ENCODE peak calls at places on chromosomes 7 and 10, in ten cellular contexts. S is cardiac muscle cell, H is uterus, A is hepatocyte, G is SK-N-SH, F is heart left ventricle, X is tibial artery, B is right cardiac atrium, Y is PC-3, K is choroid plexus epithelial cell. J is an unnamed sample.

GRCh38 chr7:34155225-34155908 is 250.0 kb downstream of the BMPER start:
- DNase-seq in G (no peak), H (peak), B (no peak), F (no peak), X (peak), Y (no peak), A (peak), K (peak), S (no peak), J (peak)

GRCh38 chr10:64062793-64063192 is 541.6 kb downstream of the REEP3 start:
- DNase-seq in H (no peak), Y (no peak), S (no peak), F (no peak), G (no peak), X (no peak), B (no peak), K (no peak), A (no peak), J (no peak)

GRCh38 chr10:115653473-115653872 is 560.3 kb downstream of the ATRNL1 start:
- DNase-seq in H (no peak), B (no peak), S (no peak), A (no peak), F (no peak), Y (no peak), K (peak), X (no peak), G (no peak), J (no peak)

GRCh38 chr7:142808802-142809583 is 38.2 kb downstream of the PRSS2 start:
- DNase-seq in B (peak), K (no peak), X (no peak), H (no peak), Y (peak), G (no peak), S (no peak), A (no peak), F (no peak), J (no peak)

GRCh38 chr7:139058963-139059362 is 23.1 kb upstream of the ZC3HAV1L start:
- DNase-seq in B (no peak), S (no peak), Y (no peak), H (no peak), K (peak), G (no peak), A (no peak), F (no peak), X (no peak), J (no peak)

GRCh38 chr7:84302949-84303348 is 108.4 kb upstream of the SEMA3A start:
- DNase-seq in B (no peak), K (no peak), H (no peak), G (no peak), F (no peak), A (no peak), S (no peak), Y (peak), X (no peak), J (peak)

GRCh38 chr7:135213831-135214230 is 2.5 kb upstream of the WDR91 start:
- DNase-seq in Y (no peak), F (no peak), K (no peak), B (no peak), X (no peak), S (no peak), A (no peak), H (no peak), G (no peak), J (peak)

GRCh38 chr7:130127404-130128395 is 57.4 kb downstream of the KLHDC10 start:
- DNase-seq in B (no peak), F (no peak), Y (no peak), X (no peak), H (no peak), K (peak), G (no peak), S (no peak), A (no peak), J (no peak)

GRCh38 chr7:23687011-23687410 is 7.0 kb downstream of the FAM221A start:
- DNase-seq in F (peak), A (no peak), H (no peak), Y (peak), S (no peak), K (peak), X (no peak), B (no peak), G (no peak), J (peak)

GRCh38 chr7:16062269-16062668 is 359.1 kb downstream of the CRPPA start:
- DNase-seq in S (no peak), Y (peak), G (no peak), F (no peak), K (peak), H (no peak), A (no peak), X (no peak), B (no peak), J (no peak)

GRCh38 chr10:35372329-35372728 is 36.0 kb downstream of the CCNY start:
- DNase-seq in S (peak), F (peak), B (peak), G (no peak), Y (peak), H (peak), A (no peak), K (no peak), X (no peak), J (peak)

GRCh38 chr10:29163746-29164145 is 125.1 kb upstream of the LYZL1 start:
- DNase-seq in B (no peak), A (no peak), Y (peak), S (no peak), H (no peak), G (no peak), K (peak), X (no peak), F (peak), J (peak)

GRCh38 chr7:4215176-4215720 is 466.8 kb upstream of the FOXK1 start:
- DNase-seq in Y (no peak), H (no peak), S (no peak), X (peak), B (peak), F (no peak), A (no peak), G (no peak), K (no peak), J (no peak)

GRCh38 chr10:117311261-117311660 is 64.0 kb downstream of the PDZD8 start:
- DNase-seq in B (no peak), A (no peak), Y (peak), K (no peak), S (no peak), G (no peak), H (no peak), F (no peak), X (no peak), J (no peak)

GRCh38 chr10:86538547-86538946 is 17.0 kb upstream of the WAPL start:
- DNase-seq in A (no peak), X (no peak), S (no peak), B (no peak), H (no peak), Y (no peak), G (no peak), F (peak), K (no peak), J (no peak)
- H3K4me3 ChIP-seq in A (no peak), X (no peak), S (no peak), B (no peak), H (no peak), Y (no peak), G (no peak), F (no peak), K (no peak), J (no peak)

DNA sequence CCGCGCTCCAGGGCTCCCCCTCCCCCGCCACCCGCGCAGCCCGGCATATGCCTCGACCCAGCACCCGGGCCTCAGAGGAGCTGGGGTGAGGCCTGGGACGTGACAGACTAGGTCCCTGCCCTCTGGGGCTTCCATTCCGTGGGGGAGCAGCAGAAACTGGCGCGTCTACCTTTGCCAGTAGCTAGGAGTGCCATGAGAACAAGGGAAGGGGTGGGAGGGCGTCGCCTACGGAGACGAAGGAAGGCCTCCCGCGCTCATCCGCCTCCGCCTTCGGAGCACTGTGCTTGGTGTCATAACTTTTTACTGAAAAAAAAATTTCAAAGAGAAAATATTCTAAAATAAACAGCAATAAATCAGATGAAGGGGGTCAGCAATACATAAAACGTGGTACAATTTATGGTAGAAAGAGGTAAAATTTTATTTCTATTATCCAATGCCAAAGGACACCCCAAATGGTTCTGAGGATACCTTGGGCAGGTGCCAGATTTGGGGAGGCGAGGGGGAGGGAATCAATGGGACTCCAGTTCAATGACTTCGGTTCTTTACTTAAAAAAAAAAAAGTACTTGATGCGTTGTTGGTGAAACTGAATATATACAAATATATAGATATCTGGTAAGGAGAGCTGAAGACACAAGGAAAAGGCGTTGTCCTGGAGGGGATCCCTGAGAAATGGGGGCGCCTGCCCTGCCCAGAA is 35.1 kb upstream of the GRID1 start:
- DNase-seq in A (peak), H (peak), S (no peak), K (peak), F (no peak), G (peak), B (no peak), Y (peak), X (no peak), J (peak)
- H3K4me3 ChIP-seq in A (peak), H (peak), S (peak), K (peak), F (peak), G (peak), B (peak), Y (peak), X (peak), J (peak)

GRCh38 chr7:152512711-152513110 is 76.9 kb upstream of the KMT2C start:
- DNase-seq in S (no peak), H (no peak), G (no peak), X (no peak), A (no peak), F (no peak), Y (peak), K (no peak), B (no peak), J (peak)
- H3K4me3 ChIP-seq in S (no peak), H (no peak), G (no peak), X (no peak), A (no peak), F (peak), Y (no peak), K (no peak), B (no peak), J (no peak)

DNA sequence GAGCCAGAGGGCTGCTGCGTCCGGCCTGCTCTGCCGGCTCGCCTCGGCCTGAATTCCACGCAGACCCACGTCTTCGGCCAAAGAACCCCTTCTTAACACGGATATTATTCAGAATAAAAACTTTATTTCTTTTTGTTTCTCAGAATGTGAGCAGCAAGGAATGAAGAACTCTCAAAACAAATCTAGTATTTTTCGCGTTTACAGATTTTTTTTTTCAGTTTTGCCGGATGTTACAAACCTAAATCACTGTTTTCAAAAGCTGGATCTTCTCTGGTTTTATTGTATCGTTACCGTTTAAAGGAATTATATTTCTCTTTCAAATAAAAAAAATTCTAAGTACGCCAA is 4.4 kb upstream of the HOXA2 start:
- DNase-seq in F (no peak), G (no peak), H (no peak), A (no peak), X (no peak), B (no peak), K (no peak), S (no peak), Y (no peak), J (no peak)
- H3K4me3 ChIP-seq in F (peak), G (no peak), H (peak), A (no peak), X (peak), B (peak), K (no peak), S (no peak), Y (no peak), J (no peak)

GRCh38 chr10:11609492-11610093 is 1.9 kb downstream of the USP6NL start:
- DNase-seq in K (no peak), S (no peak), X (no peak), A (no peak), F (no peak), B (no peak), Y (no peak), H (no peak), G (no peak), J (no peak)

GRCh38 chr10:11610855-11611247 is 599 bp downstream of the USP6NL start:
- DNase-seq in H (peak), G (no peak), Y (no peak), S (peak), B (peak), X (peak), K (peak), F (peak), A (peak), J (peak)

GRCh38 chr10:11611248-11612003 is at the start of gene USP6NL:
- DNase-seq in G (peak), B (peak), X (peak), H (peak), Y (peak), F (peak), K (peak), S (peak), A (peak), J (peak)

GRCh38 chr10:11609052-11609451 is 2.4 kb downstream of the USP6NL start:
- DNase-seq in G (no peak), A (no peak), F (no peak), K (no peak), B (no peak), S (no peak), H (no peak), X (no peak), Y (no peak), J (no peak)

GRCh38 chr10:11610151-11610854 is 1.1 kb downstream of the USP6NL start:
- DNase-seq in Y (no peak), S (no peak), K (no peak), X (no peak), F (no peak), A (no peak), B (no peak), H (no peak), G (no peak), J (no peak)
- H3K4me3 ChIP-seq in Y (peak), S (peak), K (peak), X (peak), F (peak), A (peak), B (peak), H (peak), G (peak), J (peak)

DNA sequence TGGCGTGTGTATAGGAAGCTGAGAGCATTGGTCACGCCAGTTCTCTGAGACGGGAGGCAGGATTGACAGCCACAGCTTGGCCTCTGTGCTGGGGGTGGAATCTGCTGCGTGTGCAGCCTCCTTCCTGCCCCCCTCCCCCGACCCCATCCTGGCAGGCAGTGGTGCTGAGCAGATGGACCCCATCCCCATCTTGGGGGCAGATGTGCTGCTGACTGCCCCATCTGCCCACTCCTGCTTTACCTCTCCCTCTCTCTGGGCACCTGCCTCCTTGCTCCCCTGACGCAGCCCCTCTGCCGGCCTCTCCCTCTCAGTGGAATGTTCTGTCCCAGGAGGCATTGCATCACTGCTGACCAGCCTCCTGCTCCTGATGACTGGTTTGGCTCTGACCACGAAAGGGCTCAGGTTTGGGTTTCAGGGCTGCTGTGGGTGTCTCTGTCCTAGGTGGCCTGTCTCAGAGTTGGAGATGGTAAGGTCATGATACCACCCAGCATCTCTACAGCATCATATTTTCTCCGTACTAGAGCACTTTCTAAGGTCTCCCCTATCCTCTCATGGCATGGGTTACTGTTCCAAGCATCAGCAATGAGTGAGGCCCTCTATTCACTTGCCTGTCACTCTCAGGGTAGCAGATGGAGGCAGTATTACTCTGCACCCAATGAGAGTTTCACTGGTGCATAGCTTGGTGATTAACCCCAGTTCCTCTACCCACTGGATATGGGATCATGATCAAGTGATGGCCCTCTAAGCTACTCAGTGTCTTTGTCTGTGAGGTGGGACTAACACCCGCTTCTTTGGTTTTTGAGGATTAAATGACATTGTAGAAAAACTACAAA is 81.9 kb downstream of the RBM20 start:
- DNase-seq in K (peak), S (peak), H (no peak), G (no peak), F (no peak), A (peak), Y (no peak), B (no peak), X (no peak), J (peak)
- H3K4me3 ChIP-seq in K (no peak), S (no peak), H (no peak), G (no peak), F (no peak), A (no peak), Y (no peak), B (no peak), X (no peak), J (no peak)